ENCODE peak calls at places on chromosomes 1 and 21, in five cellular contexts. X is NCI-H1092; K is stimulated activated CD8-positive, alpha-beta memory T cell treated with anti-CD3 and anti-CD28 coated beads, Interleukin-7, amount 100 ng/mL, for 48 hours; P is activated T-helper 9 cell treated with anti-CD3 and anti-CD28 coated beads, Interleukin-2, amount 50 U/mL, for 16 hours; V is caudate nucleus. O is an unnamed sample.

GRCh38 chr1:197810812-197811211 is 35.5 kb upstream of the DENND1B start:
- DNase-seq in P (no peak), K (no peak), X (no peak), V (no peak), O (no peak)

GRCh38 chr21:42841156-42841915 is 38.0 kb downstream of the WDR4 start:
- DNase-seq in P (no peak), V (no peak), K (no peak), X (no peak), O (no peak)

GRCh38 chr1:41498809-41499208 is 14.3 kb upstream of the EDN2 start:
- DNase-seq in V (no peak), K (no peak), P (no peak), X (no peak), O (peak)

GRCh38 chr1:53392460-53392859 is 64.6 kb upstream of the LRP8 start:
- DNase-seq in X (no peak), P (no peak), V (no peak), K (no peak), O (no peak)

GRCh38 chr1:156785458-156785857 is 18.1 kb downstream of the PRCC start:
- DNase-seq in V (no peak), X (no peak), K (no peak), P (no peak), O (no peak)

GRCh38 chr1:80218112-80218511 is 1211.6 kb upstream of the ADGRL4 start:
- DNase-seq in K (no peak), V (no peak), P (no peak), X (no peak), O (peak)

GRCh38 chr1:33300673-33301072 is 20.2 kb downstream of the A3GALT2 start:
- DNase-seq in P (no peak), X (no peak), K (no peak), V (no peak), O (no peak)

GRCh38 chr21:19463966-19464365 is 1060.4 kb upstream of the TMPRSS15 start:
- DNase-seq in V (no peak), P (no peak), K (no peak), X (no peak), O (no peak)

GRCh38 chr1:34371829-34372532 is 195.3 kb downstream of the C1orf94 start:
- DNase-seq in K (no peak), V (no peak), P (no peak), X (no peak), O (no peak)

GRCh38 chr21:44713130-44713529 is 1.8 kb upstream of the TSPEAR start:
- DNase-seq in X (no peak), V (no peak), K (no peak), P (no peak), O (no peak)

GRCh38 chr21:33940846-33941245 is 25.2 kb upstream of the ATP5PO start:
- DNase-seq in P (no peak), V (no peak), K (no peak), X (no peak), O (no peak)

GRCh38 chr1:75444220-75444619 is 166.7 kb downstream of the SLC44A5 start:
- DNase-seq in P (no peak), V (no peak), K (no peak), X (no peak), O (no peak)

GRCh38 chr1:64315402-64315801 is 112.0 kb downstream of the UBE2U start:
- DNase-seq in V (no peak), X (no peak), K (no peak), P (no peak), O (no peak)

GRCh38 chr1:159924025-159924790 is 1.1 kb downstream of the TAGLN2 start:
- DNase-seq in P (peak), V (no peak), K (peak), X (no peak), O (peak)